ENCODE peak calls at places on chromosomes 3 and 15, in seven cellular contexts. Y is ovary, O is cardiac muscle cell, Z is ascending aorta, D is iPS DF 6.9, A is AG10803, N is astrocyte of the spinal cord. M is an unnamed sample.

GRCh38 chr3:181709537-181710279 is 2.0 kb upstream of the SOX2 start:
- DNase-seq in N (peak), Y (peak), A (peak), D (no peak), O (peak), Z (no peak), M (peak)

GRCh38 chr3:70180664-70181063 is 131.8 kb downstream of the MDFIC2 start:
- DNase-seq in D (no peak), A (no peak), Y (no peak), N (no peak), Z (no peak), O (no peak), M (no peak)

GRCh38 chr3:52524752-52525661 is 8.7 kb downstream of the NT5DC2 start:
- DNase-seq in Y (no peak), N (no peak), O (no peak), A (no peak), D (no peak), Z (peak), M (peak)

GRCh38 chr3:125683067-125683844 is 88.0 kb upstream of the OSBPL11 start:
- DNase-seq in N (no peak), Z (no peak), A (no peak), O (no peak), D (no peak), Y (no peak), M (no peak)

GRCh38 chr15:88707766-88708165 is 69.0 kb downstream of the ISG20 start:
- DNase-seq in O (no peak), Y (no peak), A (peak), D (no peak), N (no peak), Z (no peak), M (no peak)

GRCh38 chr15:31360843-31361763 is 34.5 kb downstream of the KLF13 start:
- DNase-seq in Z (no peak), N (no peak), D (no peak), Y (no peak), O (no peak), A (no peak), M (no peak)

GRCh38 chr3:100893108-100893507 is 100.1 kb downstream of the ABI3BP start:
- DNase-seq in O (no peak), A (no peak), Z (peak), N (no peak), Y (no peak), D (no peak), M (no peak)

GRCh38 chr3:24254649-24255048 is 240.0 kb downstream of the THRB start:
- DNase-seq in O (no peak), D (no peak), Y (no peak), Z (no peak), N (peak), A (peak), M (no peak)

GRCh38 chr3:195450731-195451229 is 8.0 kb upstream of the ACAP2 start:
- DNase-seq in D (no peak), O (no peak), A (peak), N (peak), Y (peak), Z (no peak), M (peak)

GRCh38 chr3:174581551-174581950 is 277.6 kb upstream of the NAALADL2 start:
- DNase-seq in A (no peak), D (no peak), N (no peak), Z (no peak), O (no peak), Y (no peak), M (no peak)

GRCh38 chr3:184314700-184315505 is 497 bp downstream of the EIF4G1 start:
- DNase-seq in Y (peak), N (peak), D (no peak), A (peak), O (peak), Z (peak), M (peak)

GRCh38 chr3:153138267-153139210 is 23.5 kb upstream of the RAP2B start:
- DNase-seq in Y (no peak), Z (peak), N (peak), O (no peak), D (no peak), A (peak), M (peak)

GRCh38 chr3:35659808-35660207 is 20.5 kb downstream of the ARPP21 start:
- DNase-seq in O (peak), A (no peak), Z (no peak), D (no peak), N (no peak), Y (no peak), M (peak)

GRCh38 chr15:40292246-40292645 is 9.4 kb upstream of the ANKRD63 start:
- DNase-seq in O (no peak), Z (no peak), D (no peak), Y (no peak), A (no peak), N (no peak), M (no peak)

GRCh38 chr3:52532838-52533622 is 627 bp downstream of the NT5DC2 start:
- DNase-seq in A (no peak), Z (no peak), D (no peak), O (peak), Y (peak), N (peak), M (no peak)

GRCh38 chr3:106263556-106263955 is 394.7 kb upstream of the CBLB start:
- DNase-seq in D (no peak), O (no peak), Z (no peak), A (no peak), Y (no peak), N (no peak), M (no peak)

GRCh38 chr3:101725192-101725889 is 927 bp downstream of the CEP97 start:
- DNase-seq in O (peak), A (peak), N (peak), Y (peak), D (no peak), Z (no peak), M (no peak)

GRCh38 chr3:62368705-62369475 is 4.5 kb downstream of the FEZF2 start:
- DNase-seq in N (no peak), O (peak), A (no peak), D (no peak), Z (no peak), Y (no peak), M (no peak)

GRCh38 chr3:62371032-62371734 is 2.2 kb downstream of the FEZF2 start:
- DNase-seq in D (no peak), A (no peak), O (peak), N (no peak), Y (no peak), Z (no peak), M (no peak)

GRCh38 chr3:62370112-62371031 is 3.0 kb downstream of the FEZF2 start:
- DNase-seq in A (no peak), D (no peak), Y (no peak), O (peak), Z (no peak), N (no peak), M (no peak)

GRCh38 chr3:62367735-62368704 is 5.3 kb downstream of the FEZF2 start:
- DNase-seq in N (no peak), Y (no peak), A (no peak), Z (no peak), D (no peak), O (no peak), M (no peak)

DNA sequence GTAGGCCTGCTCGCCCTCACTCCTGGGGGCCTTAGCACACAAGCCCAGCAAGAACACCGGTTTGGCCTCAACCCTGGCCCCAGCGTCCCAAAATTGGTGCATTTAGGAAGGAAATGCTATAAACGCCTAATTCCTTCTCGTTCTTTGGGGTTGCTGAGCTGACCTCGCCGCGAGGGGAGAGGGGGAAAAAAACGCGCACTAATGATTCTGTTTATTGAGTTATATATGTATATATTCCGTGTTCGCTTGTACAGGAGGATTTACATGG is 3.9 kb downstream of the FEZF2 start:
- DNase-seq in Y (no peak), A (no peak), N (no peak), D (no peak), Z (no peak), O (no peak), M (no peak)
- H3K4me3 ChIP-seq in Y (no peak), A (no peak), N (no peak), D (no peak), Z (peak), O (peak), M (peak)

GRCh38 chr15:37084602-37085001 is 15.7 kb downstream of the MEIS2 start:
- DNase-seq in N (no peak), Y (no peak), D (no peak), O (no peak), Z (no peak), A (no peak), M (no peak)
- H3K4me3 ChIP-seq in N (no peak), Y (no peak), D (no peak), O (no peak), Z (no peak), A (no peak), M (no peak)

DNA sequence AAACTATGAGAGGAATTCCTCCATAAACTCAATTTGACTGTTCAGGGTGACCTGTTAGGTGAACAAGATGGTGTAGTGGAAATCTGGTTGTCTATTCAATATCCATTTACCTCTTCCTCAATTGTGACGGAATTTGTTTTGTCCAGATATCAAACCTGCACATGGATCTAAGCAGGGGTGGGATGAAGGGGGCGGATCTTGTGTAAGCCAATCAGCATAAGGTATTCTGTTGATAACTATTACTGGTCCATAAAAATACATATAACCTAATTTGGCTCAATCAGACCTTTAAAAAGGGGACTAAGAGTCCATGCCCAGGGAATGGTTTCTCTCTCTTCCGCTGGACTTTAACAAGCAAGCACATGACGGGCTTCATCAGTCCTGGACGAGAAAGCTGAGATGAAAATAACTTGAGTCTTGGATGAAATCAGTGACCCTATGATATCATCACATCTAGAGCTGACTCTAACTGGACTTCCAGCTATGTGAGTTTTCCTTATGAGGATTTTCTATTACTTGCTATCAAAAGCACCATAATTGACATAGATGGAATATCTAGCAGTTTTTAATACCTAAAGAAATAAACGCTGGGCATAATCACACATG is 5.7 kb upstream of the POPDC2 start:
- DNase-seq in Y (no peak), Z (no peak), A (no peak), O (no peak), N (no peak), D (no peak), M (no peak)
- H3K4me3 ChIP-seq in Y (no peak), Z (no peak), A (no peak), O (no peak), N (no peak), D (no peak), M (peak)

GRCh38 chr15:36943496-36944361 is 156.6 kb downstream of the MEIS2 start:
- DNase-seq in D (no peak), Y (no peak), N (no peak), A (no peak), O (no peak), Z (no peak), M (no peak)
- H3K4me3 ChIP-seq in D (no peak), Y (no peak), N (no peak), A (no peak), O (no peak), Z (no peak), M (no peak)

GRCh38 chr3:157159762-157160651 is at the start of gene CCNL1:
- DNase-seq in A (peak), Z (peak), N (peak), Y (peak), O (peak), D (peak), M (peak)

GRCh38 chr3:157159037-157159761 is 748 bp downstream of the CCNL1 start:
- DNase-seq in N (peak), A (peak), D (no peak), O (peak), Z (no peak), Y (peak), M (peak)

GRCh38 chr3:157156844-157157635 is 2.9 kb downstream of the CCNL1 start:
- DNase-seq in N (no peak), A (peak), Z (no peak), D (no peak), Y (no peak), O (no peak), M (no peak)

GRCh38 chr3:157155591-157155990 is 4.4 kb downstream of the CCNL1 start:
- DNase-seq in D (no peak), Y (no peak), A (no peak), O (no peak), Z (no peak), N (no peak), M (no peak)

GRCh38 chr3:157157836-157158235 is 2.1 kb downstream of the CCNL1 start:
- DNase-seq in D (no peak), Z (no peak), Y (no peak), A (no peak), N (no peak), O (no peak), M (no peak)
- H3K4me3 ChIP-seq in D (no peak), Z (peak), Y (peak), A (peak), N (peak), O (peak), M (peak)

DNA sequence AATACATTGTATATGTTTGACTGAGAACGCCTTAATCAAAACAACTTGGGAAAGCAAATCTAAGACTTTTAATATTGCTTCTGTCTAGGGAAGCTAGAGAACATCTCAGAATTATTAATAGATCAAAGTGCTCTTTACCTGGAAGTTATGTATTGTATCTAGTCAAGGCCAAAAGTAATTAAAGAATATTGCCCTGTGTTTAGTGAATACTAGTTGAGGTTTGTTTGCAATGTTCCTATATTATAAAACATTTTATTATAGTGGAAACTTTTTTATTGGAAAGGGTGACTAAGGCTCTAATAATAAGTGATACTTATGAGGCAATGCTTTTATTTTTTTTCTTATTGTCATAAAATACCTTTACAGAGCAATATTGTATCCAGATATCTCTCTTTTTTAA is 118.2 kb downstream of the CADM2 start:
- DNase-seq in D (no peak), O (no peak), A (no peak), Y (no peak), N (no peak), Z (no peak), M (no peak)
- H3K4me3 ChIP-seq in D (no peak), O (no peak), A (no peak), Y (no peak), N (no peak), Z (no peak), M (no peak)

DNA sequence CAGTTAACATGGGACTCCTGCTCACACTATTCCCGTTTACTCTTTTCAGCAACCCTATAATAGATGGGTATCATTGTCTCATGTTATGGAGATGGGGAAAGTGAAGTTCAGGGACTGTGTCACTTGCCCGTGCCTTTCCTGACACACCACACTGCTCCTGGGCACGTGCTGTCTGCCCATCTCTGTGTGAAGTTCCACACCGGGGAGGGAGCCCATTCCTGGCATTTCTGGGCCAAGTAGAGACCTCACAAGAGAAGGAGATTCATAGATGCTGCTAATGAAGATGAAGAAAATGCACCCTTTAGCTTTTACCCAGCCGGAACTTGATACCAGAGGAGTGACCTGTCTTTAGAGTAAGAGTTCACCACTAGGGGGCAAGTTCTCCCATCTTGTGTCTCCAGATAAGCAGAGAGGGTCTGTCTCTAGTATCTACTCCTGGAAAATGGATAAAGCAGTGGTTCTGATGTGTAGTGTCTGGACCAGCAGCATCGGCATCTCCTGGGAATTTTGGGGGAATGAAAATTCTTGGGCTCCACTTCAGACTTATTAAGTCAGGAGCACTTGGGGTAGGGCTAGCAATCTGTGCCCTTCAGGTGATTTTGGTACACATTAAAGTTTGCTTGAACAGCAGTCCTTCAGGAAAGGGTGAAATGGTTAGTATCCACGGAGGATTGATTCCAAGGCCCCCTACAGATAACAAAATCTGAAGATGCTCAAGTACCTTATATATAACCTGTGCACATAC is 2.0 kb upstream of the TOPBP1 start:
- DNase-seq in Z (no peak), Y (no peak), N (peak), O (peak), A (peak), D (peak), M (no peak)
- H3K4me3 ChIP-seq in Z (no peak), Y (no peak), N (no peak), O (no peak), A (no peak), D (no peak), M (no peak)

M was measured in psoas muscle.